ENCODE peak calls at places on chromosomes 5 and 9, in ten cellular contexts. R, G, Y, S, H, O, T, K, E and L are unnamed samples.

GRCh38 chr5:111641533-111642230 is 115.3 kb downstream of the NREP start:
- DNase-seq in R (no peak), G (no peak), Y (no peak), S (no peak), H (peak; percentile 66), O (no peak), T (no peak), K (no peak), E (peak; percentile 71), L (no peak)

GRCh38 chr9:764986-765385 is 76.5 kb upstream of the DMRT1 start:
- DNase-seq in R (no peak), G (no peak), Y (no peak), S (no peak), H (no peak), O (no peak), T (no peak), K (no peak), E (no peak), L (no peak)

GRCh38 chr5:180670586-180671359 is 21.4 kb upstream of the FLT4 start:
- DNase-seq in R (peak; percentile 45), G (peak; percentile 38), Y (no peak), S (peak; percentile 40), H (peak; percentile 60), O (peak; percentile 87), T (peak; percentile 71), K (peak; percentile 71), E (peak; percentile 40), L (peak; percentile 68)

GRCh38 chr9:95305770-95306492 is 11.6 kb downstream of the FANCC start:
- DNase-seq in R (no peak), G (no peak), Y (no peak), S (no peak), H (peak; percentile 46), O (no peak), T (no peak), K (no peak), E (peak; percentile 45), L (no peak)

GRCh38 chr5:80414113-80414512 is 6.2 kb downstream of the ZFYVE16 start:
- DNase-seq in R (no peak), G (no peak), Y (no peak), S (no peak), H (peak; percentile 21), O (no peak), T (no peak), K (no peak), E (no peak), L (no peak)

GRCh38 chr9:98775831-98776441 is 20.4 kb downstream of the ANKS6 start:
- DNase-seq in R (no peak), G (peak; percentile 76), Y (no peak), S (peak; percentile 7), H (peak; percentile 85), O (no peak), T (peak; percentile 76), K (no peak), E (peak; percentile 62), L (peak; percentile 80)

GRCh38 chr9:106892632-106893031 is 29.7 kb downstream of the ZNF462 start:
- DNase-seq in R (no peak), G (peak; percentile 96), Y (no peak), S (no peak), H (peak; percentile 93), O (no peak), T (peak; percentile 48), K (no peak), E (peak; percentile 99), L (no peak)

GRCh38 chr9:114805670-114806551 is at the start of gene TNFSF15:
- DNase-seq in R (no peak), G (no peak), Y (no peak), S (no peak), H (no peak), O (peak; percentile 43), T (no peak), K (peak; percentile 28), E (peak; percentile 56), L (no peak)

GRCh38 chr5:72649449-72649848 is 142.2 kb upstream of the ZNF366 start:
- DNase-seq in R (no peak), G (no peak), Y (no peak), S (no peak), H (no peak), O (no peak), T (no peak), K (no peak), E (peak; percentile 71), L (no peak)

GRCh38 chr5:5063533-5063953 is 76.6 kb upstream of the ADAMTS16 start:
- DNase-seq in R (no peak), G (peak; percentile 42), Y (no peak), S (no peak), H (peak; percentile 17), O (no peak), T (no peak), K (no peak), E (no peak), L (no peak)

GRCh38 chr5:17398439-17398838 is 99.6 kb upstream of the TAF11L2 start:
- DNase-seq in R (no peak), G (peak; percentile 41), Y (no peak), S (no peak), H (peak; percentile 71), O (no peak), T (no peak), K (no peak), E (peak; percentile 99), L (no peak)

GRCh38 chr5:176425791-176426190 is 9.5 kb upstream of the CLTB start:
- DNase-seq in R (no peak), G (no peak), Y (no peak), S (no peak), H (no peak), O (no peak), T (no peak), K (no peak), E (no peak), L (no peak)

GRCh38 chr5:81825237-81825636 is 74.3 kb upstream of the SSBP2 start:
- DNase-seq in R (no peak), G (no peak), Y (no peak), S (no peak), H (peak; percentile 81), O (no peak), T (no peak), K (peak; percentile 83), E (peak; percentile 70), L (no peak)

GRCh38 chr5:131986161-131986912 is 25.1 kb downstream of the ACSL6 start:
- DNase-seq in R (no peak), G (no peak), Y (no peak), S (no peak), H (no peak), O (peak; percentile 60), T (no peak), K (no peak), E (no peak), L (no peak)

GRCh38 chr9:131036529-131037335 is 27.8 kb downstream of the LAMC3 start:
- DNase-seq in R (no peak), G (no peak), Y (no peak), S (no peak), H (no peak), O (no peak), T (no peak), K (peak; percentile 63), E (no peak), L (no peak)

GRCh38 chr9:19445452-19445851 is 36.6 kb downstream of the ACER2 start:
- DNase-seq in R (no peak), G (no peak), Y (no peak), S (no peak), H (no peak), O (no peak), T (no peak), K (no peak), E (peak; percentile 23), L (no peak)

GRCh38 chr5:75265731-75266130 is 29.1 kb upstream of the ANKRD31 start:
- DNase-seq in R (no peak), G (peak; percentile 52), Y (no peak), S (no peak), H (peak; percentile 44), O (no peak), T (peak; percentile 20), K (no peak), E (peak; percentile 30), L (peak; percentile 61)